ENCODE peak calls at places on chromosomes 7 and 10, in nine cellular contexts. I is NCI-H1092 treated with DMSO at 0.1 percent for 48 hours; H is stimulated activated CD4-positive, alpha-beta T cell treated with anti-CD3 and anti-CD28 coated beads, Interleukin-2, amount 100 ng/mL, for 48 hours; K is OCI-LY7; D is iris pigment epithelial cell; T is GF-D8; J is NB4; O is fibroblast of mammary gland; C is naive B cell. M is an unnamed sample.

GRCh38 chr7:25642849-25643248 is 414.6 kb upstream of the NPVF start:
- DNase-seq in K (no peak), C (no peak), O (peak), J (peak), D (peak), H (no peak), T (no peak), I (no peak), M (no peak)

GRCh38 chr7:113976508-113976907 is 57.7 kb upstream of the PPP1R3A start:
- DNase-seq in C (no peak), K (no peak), J (no peak), H (no peak), I (no peak), T (no peak), O (no peak), D (no peak), M (no peak)

GRCh38 chr10:126373137-126373536 is 15.1 kb downstream of the ADAM12 start:
- DNase-seq in D (no peak), O (no peak), H (no peak), C (no peak), T (no peak), K (no peak), J (no peak), I (no peak), M (no peak)

GRCh38 chr7:102193806-102194205 is 92.9 kb upstream of the SH2B2 start:
- DNase-seq in O (peak), H (no peak), C (no peak), I (no peak), D (peak), J (no peak), T (no peak), K (no peak), M (no peak)

GRCh38 chr10:6221971-6222751 is 19.4 kb downstream of the PFKFB3 start:
- DNase-seq in T (no peak), H (no peak), O (peak), C (no peak), K (no peak), I (no peak), D (no peak), J (no peak), M (no peak)

GRCh38 chr10:103688451-103688850 is 166.9 kb downstream of the SH3PXD2A start:
- DNase-seq in C (no peak), I (no peak), K (no peak), H (no peak), T (no peak), O (peak), J (no peak), D (peak), M (no peak)

GRCh38 chr10:130040817-130041330 is 69.8 kb downstream of the C10orf143 start:
- DNase-seq in D (no peak), J (no peak), T (no peak), H (no peak), K (no peak), I (no peak), C (no peak), O (no peak), M (no peak)

GRCh38 chr10:126369125-126369708 is 19.1 kb downstream of the ADAM12 start:
- DNase-seq in K (no peak), I (no peak), J (no peak), H (no peak), O (no peak), D (no peak), T (no peak), C (no peak), M (no peak)

GRCh38 chr10:75545333-75545732 is 113.9 kb downstream of the LRMDA start:
- DNase-seq in K (no peak), O (no peak), D (no peak), H (no peak), J (no peak), T (no peak), I (no peak), C (no peak), M (no peak)

GRCh38 chr10:15433850-15434537 is 62.9 kb upstream of the FAM171A1 start:
- DNase-seq in J (peak), I (peak), K (peak), D (peak), H (peak), T (no peak), C (peak), O (peak), M (peak)

GRCh38 chr7:42183547-42183946 is 53.5 kb downstream of the GLI3 start:
- DNase-seq in K (no peak), I (no peak), H (no peak), C (no peak), J (no peak), O (no peak), D (peak), T (no peak), M (no peak)

GRCh38 chr7:30422922-30423321 is 55.7 kb downstream of the NOD1 start:
- DNase-seq in O (peak), C (no peak), H (no peak), I (no peak), K (no peak), D (peak), T (no peak), J (no peak), M (no peak)

GRCh38 chr7:36961097-36961496 is 236.8 kb upstream of the AOAH start:
- DNase-seq in I (no peak), O (no peak), J (no peak), K (no peak), D (no peak), H (no peak), T (no peak), C (no peak), M (no peak)

GRCh38 chr10:44831581-44831980 is 79.6 kb upstream of the TMEM72 start:
- DNase-seq in O (no peak), I (no peak), J (no peak), T (no peak), K (no peak), C (no peak), H (no peak), D (no peak), M (no peak)

GRCh38 chr7:2016761-2017482 is 215.8 kb downstream of the MAD1L1 start:
- DNase-seq in H (no peak), I (no peak), J (no peak), C (no peak), O (no peak), D (no peak), K (no peak), T (no peak), M (no peak)

GRCh38 chr10:114437456-114438292 is 33.4 kb upstream of the AFAP1L2 start:
- DNase-seq in J (peak), I (no peak), T (no peak), O (peak), C (no peak), K (peak), D (peak), H (no peak), M (no peak)

GRCh38 chr7:158133057-158133456 is 454.6 kb downstream of the PTPRN2 start:
- DNase-seq in T (no peak), K (no peak), O (no peak), C (no peak), D (no peak), I (no peak), H (no peak), J (no peak), M (no peak)

GRCh38 chr10:119495545-119495944 is 47.0 kb downstream of the RGS10 start:
- DNase-seq in K (no peak), T (no peak), J (no peak), D (no peak), O (no peak), C (no peak), I (no peak), H (no peak), M (no peak)

GRCh38 chr7:87339373-87339897 is 6.0 kb upstream of the CROT start:
- DNase-seq in C (no peak), H (no peak), T (peak), K (no peak), O (peak), I (no peak), J (peak), D (peak), M (no peak)

M was measured in GM18507.